ENCODE peak calls at places on chromosomes 6 and 20, in seven cellular contexts. G is body of pancreas, A is adrenal gland, D is GM12878, F is gastrocnemius medialis, T is erythroblast, C is right lobe of liver. B is an unnamed sample.

GRCh38 chr6:100796049-100796823 is 84.9 kb downstream of the ASCC3 start:
- DNase-seq in G (no peak), A (no peak), D (no peak), F (no peak), T (no peak), C (no peak), B (no peak)

GRCh38 chr6:142714956-142715355 is 230.0 kb downstream of the HIVEP2 start:
- DNase-seq in G (no peak), A (no peak), D (no peak), F (no peak), T (no peak), C (no peak), B (no peak)

GRCh38 chr6:18042536-18043145 is 55.2 kb upstream of the KIF13A start:
- DNase-seq in G (no peak), A (no peak), D (no peak), F (no peak), T (no peak), C (no peak), B (no peak)

GRCh38 chr6:89353118-89353556 is 615 bp upstream of the UBE2J1 start:
- DNase-seq in G (no peak), A (no peak), D (no peak), F (no peak), T (no peak), C (no peak), B (no peak)

GRCh38 chr20:57558614-57559285 is 2.2 kb upstream of the PCK1 start:
- DNase-seq in G (no peak), A (no peak), D (no peak), F (no peak), T (no peak), C (peak; percentile 65), B (no peak)

GRCh38 chr6:34912715-34913464 is 23.8 kb downstream of the ANKS1A start:
- DNase-seq in G (no peak), A (no peak), D (peak; percentile 53), F (no peak), T (no peak), C (no peak), B (peak; percentile 55)

GRCh38 chr6:10210052-10210451 is 204.8 kb downstream of the TFAP2A start:
- DNase-seq in G (no peak), A (peak; percentile 51), D (no peak), F (no peak), T (no peak), C (no peak), B (peak; percentile 15)

GRCh38 chr20:34065260-34065659 is 46.8 kb downstream of the EIF2S2 start:
- DNase-seq in G (no peak), A (peak; percentile 76), D (no peak), F (no peak), T (no peak), C (no peak), B (peak; percentile 46)

GRCh38 chr6:169626169-169626833 is 75.5 kb downstream of the WDR27 start:
- DNase-seq in G (no peak), A (no peak), D (no peak), F (no peak), T (no peak), C (no peak), B (no peak)

GRCh38 chr6:144574796-144575195 is 289.7 kb downstream of the UTRN start:
- DNase-seq in G (no peak), A (no peak), D (no peak), F (no peak), T (no peak), C (no peak), B (no peak)

GRCh38 chr6:157941101-157941863 is 40.4 kb upstream of the SYNJ2 start:
- DNase-seq in G (no peak), A (no peak), D (no peak), F (no peak), T (no peak), C (no peak), B (no peak)

GRCh38 chr6:24493945-24494725 is 634 bp upstream of the ALDH5A1 start:
- DNase-seq in G (no peak), A (no peak), D (no peak), F (no peak), T (peak; percentile 41), C (no peak), B (no peak)

GRCh38 chr20:38779247-38780097 is 26.0 kb upstream of the PPP1R16B start:
- DNase-seq in G (no peak), A (no peak), D (no peak), F (no peak), T (no peak), C (no peak), B (no peak)

DNA sequence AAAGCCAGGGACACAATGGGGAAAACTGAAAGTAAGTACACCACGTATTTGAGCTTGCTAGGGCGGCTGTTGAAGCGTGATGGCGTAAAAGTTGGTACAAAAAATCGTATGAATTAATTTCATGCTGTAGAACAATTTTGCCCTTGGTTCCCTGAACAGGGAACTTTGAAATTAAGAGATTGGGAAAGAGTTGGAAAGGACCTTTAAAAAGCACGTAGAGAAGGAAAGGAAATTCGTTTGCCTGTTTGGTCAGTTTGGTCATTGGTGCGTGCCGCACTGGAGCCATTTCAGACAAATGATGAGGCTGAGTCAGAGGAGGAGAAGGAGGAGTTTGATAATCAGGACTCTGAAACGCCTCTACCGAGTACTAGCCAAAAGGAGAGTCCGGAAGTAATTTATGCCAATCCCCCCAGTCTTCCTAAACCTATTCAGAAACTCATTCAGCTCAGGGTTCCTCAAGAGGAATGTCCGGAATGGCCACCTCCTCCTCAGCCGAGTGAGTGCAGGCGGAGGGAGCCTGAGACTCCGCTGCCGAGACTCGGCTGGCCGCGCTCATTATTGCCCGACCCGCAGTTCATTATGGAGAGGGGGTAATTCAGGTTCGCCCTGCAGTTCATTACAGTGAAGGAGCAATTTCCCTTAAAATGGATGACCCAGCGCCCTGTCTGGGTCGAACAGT is 59.2 kb upstream of the PRSS16 start:
- DNase-seq in G (peak; percentile 46), A (peak; percentile 66), D (peak; percentile 55), F (peak; percentile 36), T (peak; percentile 83), C (peak; percentile 60), B (no peak)
- TF ChIP-seq POLR2A in G (peak; percentile 37), A (no peak), D (peak; percentile 42), F (peak; percentile 21), T (peak; percentile 79), C (peak; percentile 42), B (no peak)

DNA sequence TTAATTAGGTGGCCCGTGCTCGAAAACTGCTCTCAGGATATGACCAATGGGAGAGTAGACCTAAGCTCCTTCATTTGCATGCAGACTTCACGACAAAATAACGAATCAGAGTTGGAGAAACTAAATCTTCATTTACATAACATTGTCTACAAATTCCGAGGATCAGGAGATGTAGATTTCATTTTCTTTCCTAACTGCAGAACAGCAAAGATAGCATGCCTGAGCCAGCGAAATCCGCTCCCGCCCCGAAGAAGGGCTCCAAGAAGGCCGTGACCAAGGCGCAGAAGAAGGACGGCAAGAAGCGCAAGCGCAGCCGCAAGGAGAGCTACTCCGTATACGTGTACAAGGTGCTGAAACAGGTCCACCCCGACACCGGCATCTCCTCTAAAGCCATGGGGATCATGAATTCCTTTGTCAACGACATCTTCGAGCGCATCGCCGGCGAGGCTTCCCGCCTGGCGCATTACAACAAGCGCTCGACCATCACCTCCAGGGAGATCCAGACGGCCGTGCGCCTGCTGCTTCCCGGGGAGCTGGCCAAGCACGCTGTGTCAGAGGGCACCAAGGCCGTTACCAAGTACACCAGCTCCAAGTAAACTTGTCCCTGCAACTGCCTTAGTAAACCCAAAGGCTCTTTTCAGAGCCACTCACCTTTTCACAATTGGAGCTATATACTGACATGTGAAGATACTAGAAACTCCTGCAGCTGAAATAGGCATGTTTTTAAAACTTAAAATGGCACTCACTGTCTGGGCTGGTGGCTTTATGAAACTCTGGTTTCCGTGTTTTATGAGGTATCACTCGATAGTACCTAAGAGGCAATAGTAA is 96.6 kb downstream of the HFE start:
- DNase-seq in G (peak; percentile 61), A (peak; percentile 84), D (peak; percentile 84), F (no peak), T (peak; percentile 94), C (peak; percentile 65), B (no peak)
- TF ChIP-seq POLR2A in G (peak; percentile 90), A (peak; percentile 98), D (peak; percentile 85), F (peak; percentile 37), T (peak; percentile 100), C (peak; percentile 92), B (peak; percentile 56)

GRCh38 chr6:130020892-130021483 is 2.6 kb downstream of the L3MBTL3 start:
- DNase-seq in G (peak; percentile 80), A (peak; percentile 88), D (peak; percentile 72), F (peak; percentile 74), T (peak; percentile 88), C (peak; percentile 85), B (no peak)
- TF ChIP-seq POLR2A in G (no peak), A (no peak), D (no peak), F (peak; percentile 28), T (no peak), C (no peak), B (no peak)

GRCh38 chr6:5540375-5540774 is 279.1 kb downstream of the FARS2 start:
- DNase-seq in G (no peak), A (no peak), D (no peak), F (no peak), T (no peak), C (no peak), B (no peak)

GRCh38 chr6:5541751-5542432 is 280.6 kb downstream of the FARS2 start:
- DNase-seq in G (no peak), A (peak; percentile 36), D (no peak), F (no peak), T (no peak), C (no peak), B (no peak)

GRCh38 chr6:5537132-5537531 is 275.8 kb downstream of the FARS2 start:
- DNase-seq in G (no peak), A (no peak), D (no peak), F (no peak), T (no peak), C (no peak), B (no peak)

GRCh38 chr6:5537967-5538366 is 276.7 kb downstream of the FARS2 start:
- DNase-seq in G (no peak), A (no peak), D (no peak), F (no peak), T (no peak), C (no peak), B (no peak)

DNA sequence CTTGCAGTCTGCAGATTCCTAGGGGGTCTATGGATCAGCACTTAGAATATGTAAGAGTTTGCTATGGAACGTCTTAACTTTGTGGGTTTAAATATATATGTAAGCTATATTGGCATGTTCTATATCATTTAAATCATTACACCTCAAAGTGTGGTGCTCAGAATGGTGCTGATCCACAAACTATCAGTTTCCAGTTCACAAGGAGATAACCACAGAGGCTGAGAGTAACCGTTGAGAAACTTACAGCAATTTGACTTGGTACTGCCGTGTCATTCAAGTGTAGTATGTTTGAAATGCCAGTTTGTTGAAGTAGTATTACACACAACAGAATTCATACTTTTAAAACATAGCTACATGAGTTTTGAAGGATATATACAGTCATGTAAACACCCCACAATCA is 279.7 kb downstream of the FARS2 start:
- DNase-seq in G (no peak), A (no peak), D (no peak), F (no peak), T (no peak), C (no peak), B (no peak)
- TF ChIP-seq POLR2A in G (no peak), A (no peak), D (no peak), F (no peak), T (no peak), C (no peak), B (no peak)

DNA sequence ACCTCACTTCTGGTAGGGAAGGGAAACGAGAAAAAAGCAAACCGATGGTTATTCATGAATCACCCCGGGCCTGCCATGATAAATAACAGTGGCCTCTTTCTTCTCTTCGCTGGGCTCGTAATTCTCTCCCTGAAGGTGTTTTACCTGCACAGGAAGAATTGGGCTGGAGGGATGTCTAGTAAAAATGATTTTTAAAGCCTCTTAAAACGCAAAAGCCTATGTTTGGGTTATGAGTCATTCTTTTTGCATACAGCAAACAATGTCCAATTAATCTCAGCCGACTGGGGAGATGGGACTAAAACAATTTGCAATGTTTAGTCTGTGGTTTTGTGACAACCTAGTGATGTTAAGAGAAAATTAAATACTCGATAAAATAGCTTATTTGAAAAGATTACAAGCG is 16.7 kb downstream of the LINC00237 start:
- DNase-seq in G (no peak), A (no peak), D (no peak), F (no peak), T (no peak), C (no peak), B (no peak)
- TF ChIP-seq POLR2A in G (no peak), A (no peak), D (no peak), F (no peak), T (no peak), C (no peak), B (no peak)

B was measured in H54.